ENCODE peak calls at places on chromosomes 13 and 19, in ten cellular contexts. One of them, this sample, is unnamed.

GRCh38 chr19:38841787-38842438 is 7.9 kb downstream of the HNRNPL start:
- DNase-seq in uterus: no peak
- DNase-seq in GM23248: no peak
- DNase-seq in IMR-90: no peak
- DNase-seq in right lobe of liver: peak; percentile 56
- DNase-seq in ovary: no peak
- DNase-seq in heart right ventricle: no peak
- DNase-seq in A549: peak; percentile 6
- DNase-seq in spleen: no peak
- DNase-seq in sigmoid colon: no peak
- DNase-seq in this sample: peak; percentile 43

GRCh38 chr13:21326155-21327030 is 132.7 kb downstream of the ZDHHC20 start:
- DNase-seq in spleen: peak; percentile 82
- DNase-seq in sigmoid colon: peak; percentile 72
- DNase-seq in right lobe of liver: no peak
- DNase-seq in GM23248: peak; percentile 88
- DNase-seq in heart right ventricle: no peak
- DNase-seq in IMR-90: peak; percentile 46
- DNase-seq in ovary: peak; percentile 30
- DNase-seq in uterus: peak; percentile 19
- DNase-seq in A549: no peak
- DNase-seq in this sample: no peak

GRCh38 chr13:44474122-44474910 is 100.7 kb downstream of the SERP2 start:
- DNase-seq in A549: peak; percentile 24
- DNase-seq in spleen: no peak
- DNase-seq in sigmoid colon: no peak
- DNase-seq in right lobe of liver: no peak
- DNase-seq in ovary: no peak
- DNase-seq in uterus: no peak
- DNase-seq in IMR-90: peak; percentile 17
- DNase-seq in GM23248: peak; percentile 21
- DNase-seq in heart right ventricle: no peak
- DNase-seq in this sample: no peak

GRCh38 chr19:9586764-9587163 is 2.5 kb upstream of the ZNF121 start:
- DNase-seq in IMR-90: peak; percentile 68
- DNase-seq in uterus: peak; percentile 35
- DNase-seq in sigmoid colon: peak; percentile 69
- DNase-seq in GM23248: peak; percentile 66
- DNase-seq in heart right ventricle: peak; percentile 47
- DNase-seq in right lobe of liver: no peak
- DNase-seq in A549: no peak
- DNase-seq in spleen: peak; percentile 78
- DNase-seq in ovary: peak; percentile 23
- DNase-seq in this sample: peak; percentile 56

GRCh38 chr19:18312021-18312534 is 10.8 kb downstream of the LSM4 start:
- DNase-seq in GM23248: no peak
- DNase-seq in sigmoid colon: no peak
- DNase-seq in heart right ventricle: no peak
- DNase-seq in uterus: no peak
- DNase-seq in ovary: no peak
- DNase-seq in A549: no peak
- DNase-seq in IMR-90: no peak
- DNase-seq in spleen: no peak
- DNase-seq in right lobe of liver: peak; percentile 61
- DNase-seq in this sample: no peak

GRCh38 chr19:29845576-29846176 is 33.9 kb downstream of the CCNE1 start:
- DNase-seq in spleen: peak; percentile 84
- DNase-seq in A549: peak; percentile 87
- DNase-seq in heart right ventricle: peak; percentile 11
- DNase-seq in uterus: no peak
- DNase-seq in sigmoid colon: no peak
- DNase-seq in right lobe of liver: no peak
- DNase-seq in ovary: peak; percentile 17
- DNase-seq in GM23248: peak; percentile 71
- DNase-seq in IMR-90: peak; percentile 18
- DNase-seq in this sample: no peak

GRCh38 chr19:46299004-46299509 is 2.2 kb downstream of the HIF3A start:
- DNase-seq in spleen: peak; percentile 90
- DNase-seq in A549: peak; percentile 95
- DNase-seq in sigmoid colon: peak; percentile 99
- DNase-seq in heart right ventricle: peak; percentile 97
- DNase-seq in GM23248: peak; percentile 88
- DNase-seq in IMR-90: peak; percentile 50
- DNase-seq in right lobe of liver: peak; percentile 93
- DNase-seq in ovary: peak; percentile 99
- DNase-seq in uterus: peak; percentile 98
- DNase-seq in this sample: no peak

GRCh38 chr13:41085961-41086360 is 24.7 kb downstream of the WBP4 start:
- DNase-seq in spleen: no peak
- DNase-seq in sigmoid colon: no peak
- DNase-seq in ovary: no peak
- DNase-seq in heart right ventricle: no peak
- DNase-seq in right lobe of liver: no peak
- DNase-seq in uterus: no peak
- DNase-seq in GM23248: no peak
- DNase-seq in A549: no peak
- DNase-seq in IMR-90: no peak
- DNase-seq in this sample: no peak

GRCh38 chr13:87709947-87710346 is 38.8 kb downstream of the SLITRK5 start:
- DNase-seq in GM23248: no peak
- DNase-seq in IMR-90: no peak
- DNase-seq in A549: no peak
- DNase-seq in uterus: no peak
- DNase-seq in sigmoid colon: no peak
- DNase-seq in ovary: no peak
- DNase-seq in heart right ventricle: no peak
- DNase-seq in right lobe of liver: no peak
- DNase-seq in spleen: no peak
- DNase-seq in this sample: no peak

GRCh38 chr13:87712012-87712411 is 40.8 kb downstream of the SLITRK5 start:
- DNase-seq in uterus: no peak
- DNase-seq in ovary: no peak
- DNase-seq in heart right ventricle: no peak
- DNase-seq in sigmoid colon: no peak
- DNase-seq in GM23248: no peak
- DNase-seq in IMR-90: no peak
- DNase-seq in A549: no peak
- DNase-seq in spleen: no peak
- DNase-seq in right lobe of liver: no peak
- DNase-seq in this sample: no peak
- H3K4me3 ChIP-seq in uterus: no peak overlapping the region
- H3K4me3 ChIP-seq in ovary: no peak overlapping the region
- H3K4me3 ChIP-seq in heart right ventricle: no peak overlapping the region
- H3K4me3 ChIP-seq in sigmoid colon: no peak overlapping the region
- H3K4me3 ChIP-seq in GM23248: no peak overlapping the region
- H3K4me3 ChIP-seq in IMR-90: no peak overlapping the region
- H3K4me3 ChIP-seq in A549: no peak overlapping the region
- H3K4me3 ChIP-seq in spleen: no peak overlapping the region
- H3K4me3 ChIP-seq in right lobe of liver: no peak overlapping the region
- H3K4me3 ChIP-seq in this sample: no peak overlapping the region

GRCh38 chr19:16197622-16198362 is at the start of gene AP1M1:
- DNase-seq in GM23248: peak; percentile 96
- DNase-seq in sigmoid colon: peak; percentile 99
- DNase-seq in A549: peak; percentile 93
- DNase-seq in uterus: peak; percentile 99
- DNase-seq in heart right ventricle: peak; percentile 97
- DNase-seq in ovary: peak; percentile 98
- DNase-seq in right lobe of liver: peak; percentile 99
- DNase-seq in spleen: peak; percentile 99
- DNase-seq in IMR-90: peak; percentile 97
- DNase-seq in this sample: peak; percentile 99

GRCh38 chr19:16200038-16200775 is 2.5 kb downstream of the AP1M1 start:
- DNase-seq in A549: no peak
- DNase-seq in spleen: no peak
- DNase-seq in uterus: no peak
- DNase-seq in ovary: no peak
- DNase-seq in GM23248: peak; percentile 69
- DNase-seq in heart right ventricle: no peak
- DNase-seq in right lobe of liver: peak; percentile 85
- DNase-seq in IMR-90: peak; percentile 33
- DNase-seq in sigmoid colon: peak; percentile 78
- DNase-seq in this sample: no peak

GRCh38 chr19:16199275-16199932 is 1.7 kb downstream of the AP1M1 start:
- DNase-seq in sigmoid colon: peak; percentile 61
- DNase-seq in ovary: no peak
- DNase-seq in uterus: no peak
- DNase-seq in IMR-90: no peak
- DNase-seq in spleen: no peak
- DNase-seq in heart right ventricle: no peak
- DNase-seq in right lobe of liver: no peak
- DNase-seq in GM23248: no peak
- DNase-seq in A549: no peak
- DNase-seq in this sample: no peak

GRCh38 chr19:16197188-16197621 is 506 bp upstream of the AP1M1 start:
- DNase-seq in uterus: no peak
- DNase-seq in spleen: no peak
- DNase-seq in heart right ventricle: no peak
- DNase-seq in ovary: no peak
- DNase-seq in sigmoid colon: no peak
- DNase-seq in GM23248: peak; percentile 96
- DNase-seq in A549: no peak
- DNase-seq in right lobe of liver: no peak
- DNase-seq in IMR-90: peak; percentile 92
- DNase-seq in this sample: no peak

DNA sequence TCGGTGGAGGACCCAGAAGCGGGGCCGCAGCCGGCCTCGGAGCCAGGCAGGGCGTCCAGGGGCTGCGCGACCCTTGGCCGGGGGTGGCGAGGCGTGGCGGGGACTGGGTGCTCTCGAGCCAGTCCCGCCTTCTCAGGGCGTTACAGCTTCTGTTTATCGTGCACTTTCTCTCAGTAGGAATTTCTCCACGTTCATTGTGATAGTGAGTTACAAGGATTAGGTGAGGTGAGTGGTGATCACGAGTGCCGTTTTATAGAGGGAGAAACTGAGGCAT is 589 bp downstream of the AP1M1 start:
- DNase-seq in ovary: no peak
- DNase-seq in right lobe of liver: no peak
- DNase-seq in A549: no peak
- DNase-seq in uterus: no peak
- DNase-seq in heart right ventricle: no peak
- DNase-seq in sigmoid colon: no peak
- DNase-seq in spleen: peak; percentile 83
- DNase-seq in IMR-90: no peak
- DNase-seq in GM23248: peak; percentile 42
- DNase-seq in this sample: no peak
- H3K4me1 ChIP-seq in ovary: peaks cover 13% of the 10 kb centered on the region
- H3K4me1 ChIP-seq in right lobe of liver: peaks cover 4% of the 10 kb centered on the region
- H3K4me1 ChIP-seq in A549: peaks cover 27% of the 10 kb centered on the region
- H3K4me1 ChIP-seq in uterus: peaks cover 12% of the 10 kb centered on the region
- H3K4me1 ChIP-seq in heart right ventricle: peaks cover 13% of the 10 kb centered on the region
- H3K4me1 ChIP-seq in sigmoid colon: peaks cover 26% of the 10 kb centered on the region
- H3K4me1 ChIP-seq in spleen: peaks cover 29% of the 10 kb centered on the region
- H3K4me1 ChIP-seq in IMR-90: peaks cover 11% of the 10 kb centered on the region
- H3K4me1 ChIP-seq in GM23248: peaks cover 35% of the 10 kb centered on the region
- H3K4me1 ChIP-seq in this sample: peaks cover 23% of the 10 kb centered on the region

GRCh38 chr19:56974554-56975207 is 134.2 kb upstream of the PEG3 start:
- DNase-seq in A549: no peak
- DNase-seq in right lobe of liver: no peak
- DNase-seq in ovary: no peak
- DNase-seq in sigmoid colon: no peak
- DNase-seq in uterus: no peak
- DNase-seq in GM23248: no peak
- DNase-seq in spleen: no peak
- DNase-seq in heart right ventricle: no peak
- DNase-seq in IMR-90: no peak
- DNase-seq in this sample: no peak

GRCh38 chr19:56971230-56971629 is 130.7 kb upstream of the PEG3 start:
- DNase-seq in IMR-90: no peak
- DNase-seq in right lobe of liver: no peak
- DNase-seq in ovary: no peak
- DNase-seq in uterus: no peak
- DNase-seq in heart right ventricle: no peak
- DNase-seq in spleen: no peak
- DNase-seq in GM23248: no peak
- DNase-seq in A549: no peak
- DNase-seq in sigmoid colon: no peak
- DNase-seq in this sample: no peak

GRCh38 chr19:56973713-56974553 is 133.4 kb upstream of the PEG3 start:
- DNase-seq in uterus: no peak
- DNase-seq in ovary: peak; percentile 86
- DNase-seq in heart right ventricle: no peak
- DNase-seq in GM23248: no peak
- DNase-seq in right lobe of liver: no peak
- DNase-seq in spleen: no peak
- DNase-seq in A549: no peak
- DNase-seq in IMR-90: no peak
- DNase-seq in sigmoid colon: no peak
- DNase-seq in this sample: no peak

GRCh38 chr19:56969726-56970125 is 129.2 kb upstream of the PEG3 start:
- DNase-seq in GM23248: no peak
- DNase-seq in heart right ventricle: no peak
- DNase-seq in spleen: no peak
- DNase-seq in sigmoid colon: no peak
- DNase-seq in ovary: peak; percentile 56
- DNase-seq in right lobe of liver: no peak
- DNase-seq in A549: no peak
- DNase-seq in IMR-90: no peak
- DNase-seq in uterus: peak; percentile 42
- DNase-seq in this sample: no peak

DNA sequence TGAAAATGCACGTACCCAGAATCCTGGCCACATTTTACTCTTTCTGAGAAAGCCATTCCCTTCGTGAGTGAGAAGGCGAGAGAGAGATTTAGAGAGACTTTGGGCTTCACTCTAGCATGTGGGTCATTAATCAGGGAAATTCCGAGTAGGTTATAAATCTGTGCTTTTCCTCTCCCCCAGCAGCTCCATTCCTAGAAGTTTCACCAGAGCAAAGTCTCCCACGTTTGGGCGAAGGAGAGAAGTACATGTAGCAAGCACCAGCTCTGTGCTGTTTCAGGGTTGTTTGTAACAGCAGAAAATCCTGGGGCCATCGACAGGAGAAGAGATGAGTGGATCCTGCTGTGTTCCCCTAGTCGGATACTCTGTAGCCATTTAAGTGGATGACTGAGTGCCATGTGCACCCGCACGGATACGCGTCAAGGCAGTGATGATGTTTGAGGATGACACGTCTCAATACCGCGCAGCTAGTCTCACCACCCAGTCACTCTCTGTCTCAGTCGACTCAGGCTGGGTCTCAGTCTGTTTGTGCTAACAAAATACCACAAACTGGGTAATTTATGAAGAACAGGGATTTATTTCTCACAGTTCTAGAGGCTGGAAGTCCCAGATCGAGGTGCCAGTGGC is 131.9 kb upstream of the PEG3 start:
- DNase-seq in uterus: peak; percentile 35
- DNase-seq in right lobe of liver: no peak
- DNase-seq in heart right ventricle: no peak
- DNase-seq in IMR-90: no peak
- DNase-seq in A549: no peak
- DNase-seq in spleen: no peak
- DNase-seq in ovary: no peak
- DNase-seq in GM23248: no peak
- DNase-seq in sigmoid colon: no peak
- DNase-seq in this sample: no peak
- H3K27ac ChIP-seq in uterus: peak overlapping the region; percentile 13
- H3K27ac ChIP-seq in right lobe of liver: no peak overlapping the region
- H3K27ac ChIP-seq in heart right ventricle: no peak overlapping the region
- H3K27ac ChIP-seq in IMR-90: no peak overlapping the region
- H3K27ac ChIP-seq in A549: no peak overlapping the region
- H3K27ac ChIP-seq in spleen: no peak overlapping the region
- H3K27ac ChIP-seq in ovary: peak overlapping the region; percentile 96
- H3K27ac ChIP-seq in GM23248: no peak overlapping the region
- H3K27ac ChIP-seq in sigmoid colon: no peak overlapping the region
- H3K27ac ChIP-seq in this sample: no peak overlapping the region

GRCh38 chr13:60398438-60398891 is 1.4 kb downstream of the TDRD3 start:
- DNase-seq in heart right ventricle: no peak
- DNase-seq in right lobe of liver: no peak
- DNase-seq in GM23248: peak; percentile 26
- DNase-seq in IMR-90: no peak
- DNase-seq in A549: no peak
- DNase-seq in spleen: no peak
- DNase-seq in sigmoid colon: no peak
- DNase-seq in uterus: no peak
- DNase-seq in ovary: no peak
- DNase-seq in this sample: no peak

GRCh38 chr13:60397693-60398437 is 845 bp downstream of the TDRD3 start:
- DNase-seq in heart right ventricle: peak; percentile 55
- DNase-seq in spleen: peak; percentile 93
- DNase-seq in right lobe of liver: peak; percentile 84
- DNase-seq in IMR-90: peak; percentile 67
- DNase-seq in sigmoid colon: peak; percentile 78
- DNase-seq in ovary: peak; percentile 45
- DNase-seq in A549: peak; percentile 30
- DNase-seq in GM23248: peak; percentile 84
- DNase-seq in uterus: peak; percentile 49
- DNase-seq in this sample: no peak

GRCh38 chr13:60396008-60396782 is 825 bp upstream of the TDRD3 start:
- DNase-seq in IMR-90: peak; percentile 87
- DNase-seq in A549: peak; percentile 69
- DNase-seq in GM23248: peak; percentile 97
- DNase-seq in uterus: peak; percentile 85
- DNase-seq in right lobe of liver: peak; percentile 95
- DNase-seq in sigmoid colon: peak; percentile 94
- DNase-seq in ovary: peak; percentile 82
- DNase-seq in spleen: peak; percentile 97
- DNase-seq in heart right ventricle: peak; percentile 91
- DNase-seq in this sample: peak; percentile 86

GRCh38 chr13:60396783-60397692 is at the start of gene TDRD3:
- DNase-seq in spleen: peak; percentile 95
- DNase-seq in uterus: peak; percentile 81
- DNase-seq in IMR-90: peak; percentile 82
- DNase-seq in GM23248: peak; percentile 92
- DNase-seq in ovary: peak; percentile 76
- DNase-seq in right lobe of liver: peak; percentile 91
- DNase-seq in heart right ventricle: peak; percentile 84
- DNase-seq in A549: peak; percentile 55
- DNase-seq in sigmoid colon: peak; percentile 92
- DNase-seq in this sample: peak; percentile 69

DNA sequence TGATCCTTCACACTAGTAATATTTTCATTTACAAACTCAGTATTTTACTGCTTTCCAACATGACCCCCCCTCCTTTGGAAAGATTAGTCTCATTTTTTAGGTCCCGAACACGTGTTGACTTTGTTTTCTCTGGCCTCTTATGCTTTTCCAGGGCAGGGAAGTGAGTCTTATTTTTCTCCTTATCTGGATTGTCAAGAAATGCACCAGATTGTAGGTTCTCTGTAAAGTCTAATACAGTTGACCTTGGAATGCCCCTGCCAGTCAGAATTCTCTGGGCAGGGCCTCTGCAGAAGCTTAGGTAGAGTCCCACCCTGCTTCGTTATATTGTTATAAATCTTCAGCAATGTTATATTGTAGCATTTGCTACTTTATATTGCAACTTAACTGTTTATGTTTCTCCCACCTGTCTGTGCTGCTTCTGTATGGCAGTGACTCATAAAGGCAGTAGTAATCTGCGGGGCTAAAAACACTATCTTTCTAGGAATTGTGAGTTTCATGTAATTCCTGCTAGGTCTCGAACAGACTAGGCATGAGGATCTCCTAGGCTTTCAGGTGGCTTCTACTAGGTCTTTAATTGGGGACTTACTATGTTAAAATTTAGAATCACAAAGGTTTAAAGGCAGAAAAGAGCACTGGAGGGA is 2.0 kb downstream of the TDRD3 start:
- DNase-seq in IMR-90: peak; percentile 43
- DNase-seq in spleen: no peak
- DNase-seq in heart right ventricle: no peak
- DNase-seq in A549: no peak
- DNase-seq in uterus: no peak
- DNase-seq in right lobe of liver: no peak
- DNase-seq in sigmoid colon: no peak
- DNase-seq in ovary: no peak
- DNase-seq in GM23248: peak; percentile 20
- DNase-seq in this sample: no peak
- H3K4me3 ChIP-seq in IMR-90: no peak overlapping the region
- H3K4me3 ChIP-seq in spleen: no peak overlapping the region
- H3K4me3 ChIP-seq in heart right ventricle: peak overlapping the region; percentile 78
- H3K4me3 ChIP-seq in A549: no peak overlapping the region
- H3K4me3 ChIP-seq in uterus: no peak overlapping the region
- H3K4me3 ChIP-seq in right lobe of liver: no peak overlapping the region
- H3K4me3 ChIP-seq in sigmoid colon: no peak overlapping the region
- H3K4me3 ChIP-seq in ovary: no peak overlapping the region
- H3K4me3 ChIP-seq in GM23248: peak overlapping the region; percentile 89
- H3K4me3 ChIP-seq in this sample: no peak overlapping the region

This sample was measured in CD8-positive, alpha-beta memory T cell.